ENCODE peak calls at places on chromosomes 3 and 15, in nine cellular contexts. E is GM23248, J is tibial artery, T is ovary, X is kidney, O is PC-3, D is HCT116, H is BJ, N is cardiac muscle cell. G is an unnamed sample. For H3K36me3, the result is how much of the 10 kb centered on the place peaks cover.

GRCh38 chr3:168250415-168250861 is 154.7 kb upstream of the GOLIM4 start:
- DNase-seq in T (no peak), X (no peak), J (no peak), E (peak), O (no peak), N (peak), D (no peak), H (no peak), G (peak)

GRCh38 chr15:31444844-31445243 is 118.2 kb downstream of the KLF13 start:
- DNase-seq in H (no peak), X (no peak), D (no peak), N (no peak), E (no peak), O (no peak), J (no peak), T (no peak), G (no peak)

GRCh38 chr3:198093082-198093679 is 133.2 kb downstream of the LMLN start:
- DNase-seq in E (no peak), N (no peak), J (no peak), H (no peak), X (no peak), O (no peak), T (no peak), D (no peak), G (no peak)

GRCh38 chr15:80911821-80912220 is 77.8 kb downstream of the MESD start:
- DNase-seq in T (no peak), X (no peak), O (no peak), D (no peak), J (no peak), N (no peak), E (no peak), H (no peak), G (no peak)

GRCh38 chr3:153182491-153182890 is 20.5 kb downstream of the RAP2B start:
- DNase-seq in H (no peak), N (no peak), E (no peak), D (no peak), X (no peak), O (no peak), J (no peak), T (no peak), G (no peak)

GRCh38 chr15:65787260-65787659 is 4.8 kb downstream of the DENND4A start:
- DNase-seq in J (no peak), X (no peak), E (no peak), O (no peak), H (no peak), T (no peak), N (no peak), D (no peak), G (no peak)

GRCh38 chr3:172249039-172249438 is 199.2 kb downstream of the GHSR start:
- DNase-seq in X (no peak), D (no peak), E (peak), O (no peak), J (no peak), T (no peak), H (no peak), N (peak), G (peak)

GRCh38 chr3:194185225-194185624 is 49.3 kb downstream of the HES1 start:
- DNase-seq in N (no peak), E (no peak), X (no peak), O (no peak), J (no peak), H (no peak), D (no peak), T (no peak), G (no peak)

GRCh38 chr3:73511555-73511954 is 113.2 kb downstream of the PDZRN3 start:
- DNase-seq in D (no peak), O (no peak), X (no peak), H (no peak), E (no peak), J (no peak), N (no peak), T (no peak), G (no peak)

GRCh38 chr15:60539881-60540613 is 61.1 kb upstream of the ICE2 start:
- DNase-seq in X (no peak), H (no peak), T (no peak), O (no peak), J (no peak), E (no peak), D (no peak), N (no peak), G (no peak)

GRCh38 chr3:72724070-72724469 is 124.2 kb downstream of the SHQ1 start:
- DNase-seq in H (no peak), D (peak), X (peak), O (peak), N (no peak), T (no peak), E (no peak), J (no peak), G (no peak)

GRCh38 chr15:33278816-33279612 is 31.8 kb upstream of the RYR3 start:
- DNase-seq in N (peak), E (peak), X (peak), T (no peak), O (peak), J (no peak), D (peak), H (peak), G (peak)

GRCh38 chr3:139302084-139302800 is 41.6 kb upstream of the MRPS22 start:
- DNase-seq in J (no peak), N (peak), X (no peak), D (peak), T (peak), H (peak), O (peak), E (peak), G (peak)

GRCh38 chr3:119795849-119796248 is 13.9 kb downstream of the NR1I2 start:
- DNase-seq in E (no peak), T (no peak), D (no peak), J (no peak), H (no peak), N (no peak), O (no peak), X (no peak), G (no peak)

GRCh38 chr3:190017575-190018288 is 103.0 kb downstream of the P3H2 start:
- DNase-seq in N (peak), J (no peak), D (peak), H (peak), O (peak), T (no peak), E (peak), X (no peak), G (peak)

GRCh38 chr3:163058190-163058854 is 1561.7 kb downstream of the OTOL1 start:
- DNase-seq in O (no peak), J (no peak), D (no peak), X (no peak), E (peak), T (peak), N (peak), H (no peak), G (no peak)

GRCh38 chr15:73727330-73728018 is 25.7 kb downstream of the INSYN1 start:
- DNase-seq in D (no peak), H (no peak), E (peak), J (no peak), T (no peak), N (peak), X (no peak), O (peak), G (peak)

GRCh38 chr3:126487151-126487771 is 11.6 kb upstream of the ZXDC start:
- DNase-seq in N (peak), E (peak), D (no peak), H (no peak), X (peak), O (peak), J (no peak), T (no peak), G (no peak)

GRCh38 chr3:43879166-43879565 is 188.4 kb downstream of the ABHD5 start:
- DNase-seq in X (no peak), J (no peak), N (no peak), D (peak), T (no peak), O (peak), H (no peak), E (peak), G (no peak)

GRCh38 chr3:100352296-100353178 is 18.0 kb downstream of the NIT2 start:
- DNase-seq in J (no peak), H (peak), X (no peak), O (no peak), E (peak), D (no peak), T (no peak), N (no peak), G (no peak)

GRCh38 chr15:64046347-64047153 is at the start of gene DAPK2:
- DNase-seq in O (peak), H (no peak), J (peak), T (peak), E (peak), D (peak), X (peak), N (peak), G (peak)

DNA sequence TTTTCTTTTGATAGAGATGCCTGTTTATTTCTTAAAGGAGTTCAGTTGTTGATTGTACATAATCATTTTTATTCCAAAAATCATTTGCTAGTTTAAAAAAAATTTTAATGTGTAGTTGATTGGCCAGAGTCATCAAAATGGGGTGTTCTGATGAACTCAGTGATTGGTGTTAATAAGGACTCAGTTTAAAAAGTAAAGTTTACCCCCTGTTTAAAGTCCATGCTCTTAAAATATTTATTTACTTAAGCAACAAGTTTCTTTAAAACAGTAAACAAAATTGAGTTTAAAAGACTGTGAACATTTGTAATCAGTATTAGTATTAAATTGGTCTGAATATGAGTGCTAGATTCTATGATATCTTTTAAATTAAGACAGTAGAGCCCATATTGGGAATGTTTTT is 56.0 kb downstream of the MEF2A start:
- DNase-seq in N (no peak), J (no peak), O (no peak), D (no peak), T (no peak), E (no peak), H (no peak), X (no peak), G (no peak)
- H3K36me3 ChIP-seq in N (under half), J (under half), O (under half), D (under half), T (under half), E (under half), H (under half), X (under half), G (under half)

GRCh38 chr3:53881691-53882593 is at the start of gene ACTR8:
- DNase-seq in J (peak), X (peak), E (peak), O (peak), D (peak), T (peak), N (peak), H (peak), G (peak)

GRCh38 chr3:53885239-53885638 is 3.3 kb upstream of the ACTR8 start:
- DNase-seq in D (no peak), E (no peak), T (no peak), H (no peak), N (no peak), X (no peak), O (no peak), J (no peak), G (no peak)

GRCh38 chr3:53887446-53887845 is 4.2 kb downstream of the SELENOK start:
- DNase-seq in N (no peak), X (no peak), H (no peak), E (no peak), T (no peak), D (no peak), O (no peak), J (no peak), G (no peak)

GRCh38 chr3:53883008-53883407 is 1.1 kb upstream of the ACTR8 start:
- DNase-seq in J (no peak), T (no peak), E (no peak), O (no peak), D (no peak), H (no peak), X (no peak), N (no peak), G (no peak)

DNA sequence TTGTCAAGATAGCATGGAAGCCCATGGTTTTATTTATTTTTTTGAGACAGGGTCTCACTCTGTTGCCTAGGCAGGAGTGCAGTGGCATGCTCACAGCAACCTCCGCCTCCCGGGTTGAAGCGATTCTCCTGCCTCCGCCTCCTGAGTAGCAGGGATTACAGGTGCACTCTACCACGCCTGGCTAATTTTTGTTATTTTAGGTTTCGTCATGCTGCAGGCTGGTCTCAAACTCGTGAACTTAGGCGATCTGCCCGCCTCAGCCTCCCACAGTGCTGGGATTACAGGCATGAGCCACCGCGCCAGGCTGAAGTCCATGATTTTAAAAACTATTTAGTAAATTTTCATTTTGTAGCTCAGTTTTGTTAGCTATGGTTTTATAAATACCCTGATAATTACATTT is 2.7 kb upstream of the ACTR8 start:
- DNase-seq in E (no peak), N (no peak), J (no peak), X (no peak), O (no peak), H (no peak), D (no peak), T (no peak), G (no peak)
- H3K36me3 ChIP-seq in E (under half), N (under half), J (under half), X (under half), O (under half), H (under half), D (under half), T (under half), G (under half)

DNA sequence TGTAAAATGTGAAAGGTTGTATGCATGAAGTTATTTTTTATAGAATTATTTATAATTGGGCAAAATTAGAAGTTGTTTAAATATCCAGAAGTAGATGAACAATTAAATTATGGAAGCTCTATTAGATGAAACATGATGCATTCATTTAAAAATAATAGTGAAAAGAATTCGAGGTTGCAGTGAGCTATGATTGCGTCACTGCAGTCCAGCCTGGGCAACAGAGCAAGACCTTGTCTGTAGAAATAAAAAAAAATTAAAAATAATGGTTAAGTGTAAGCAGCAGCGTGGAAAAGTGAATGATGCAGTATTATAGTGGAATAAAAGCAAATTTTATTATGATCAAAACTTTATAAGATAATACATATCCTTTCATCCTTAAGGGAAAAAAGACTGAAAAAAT is 14.3 kb downstream of the BUB1B start:
- DNase-seq in H (no peak), T (no peak), D (no peak), O (no peak), X (no peak), E (no peak), J (no peak), N (peak), G (no peak)
- H3K36me3 ChIP-seq in H (under half), T (under half), D (under half), O (half or more), X (under half), E (under half), J (under half), N (under half), G (under half)

GRCh38 chr15:70933411-70933810 is 40.8 kb downstream of the LRRC49 start:
- DNase-seq in J (no peak), E (no peak), H (no peak), D (no peak), N (no peak), O (no peak), T (no peak), X (no peak), G (no peak)
- H3K36me3 ChIP-seq in J (under half), E (under half), H (under half), D (under half), N (under half), O (under half), T (under half), X (under half), G (under half)

GRCh38 chr15:28127036-28127435 is 27.9 kb upstream of the OCA2 start:
- DNase-seq in O (no peak), T (no peak), E (no peak), X (no peak), N (no peak), H (no peak), D (no peak), J (no peak), G (no peak)
- H3K36me3 ChIP-seq in O (under half), T (under half), E (under half), X (under half), N (under half), H (under half), D (under half), J (under half), G (under half)

GRCh38 chr3:65810277-65810676 is 228.4 kb downstream of the MAGI1 start:
- DNase-seq in E (peak), J (no peak), X (no peak), D (no peak), N (no peak), O (no peak), H (no peak), T (no peak), G (no peak)
- H3K36me3 ChIP-seq in E (under half), J (under half), X (under half), D (under half), N (under half), O (under half), H (under half), T (under half), G (under half)

DNA sequence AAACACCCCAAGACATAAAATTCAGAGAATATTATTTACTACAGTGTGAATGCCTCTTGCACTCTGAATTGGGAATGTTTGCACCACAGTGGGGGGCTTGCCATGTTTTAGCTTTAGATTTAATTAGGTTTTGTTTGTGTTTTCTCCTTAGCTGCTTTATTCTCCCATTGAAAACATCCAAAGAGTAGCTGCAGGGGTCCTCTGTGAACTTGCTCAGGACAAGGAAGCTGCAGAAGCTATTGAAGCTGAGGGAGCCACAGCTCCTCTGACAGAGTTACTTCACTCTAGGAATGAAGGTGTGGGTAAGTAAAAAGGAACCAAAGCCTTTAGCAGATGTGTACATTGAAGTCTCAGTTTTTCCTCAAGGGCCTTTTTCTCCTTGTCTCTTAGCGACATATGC is 36.9 kb downstream of the CTNNB1 start:
- DNase-seq in H (no peak), J (no peak), E (no peak), N (no peak), T (no peak), X (no peak), D (no peak), O (no peak), G (no peak)
- H3K36me3 ChIP-seq in H (under half), J (half or more), E (half or more), N (half or more), T (under half), X (half or more), D (half or more), O (half or more), G (half or more)